ENCODE peak calls at places on chromosomes 3 and 15, in five cellular contexts. Z, R, W, D and O are unnamed samples.

GRCh38 chr15:96333194-96334016 is 2.9 kb downstream of the NR2F2 start:
- DNase-seq in Z (no peak), R (no peak), W (no peak), D (no peak), O (no peak)

GRCh38 chr3:184541886-184542562 is 19.6 kb upstream of the EPHB3 start:
- DNase-seq in Z (no peak), R (no peak), W (no peak), D (no peak), O (no peak)

GRCh38 chr3:33211444-33211843 is 7.2 kb downstream of the SUSD5 start:
- DNase-seq in Z (peak), R (no peak), W (no peak), D (no peak), O (peak)

GRCh38 chr15:70480196-70480856 is 283.0 kb downstream of the UACA start:
- DNase-seq in Z (no peak), R (no peak), W (no peak), D (no peak), O (no peak)

GRCh38 chr3:137121704-137122314 is 164.0 kb downstream of the IL20RB start:
- DNase-seq in Z (peak), R (peak), W (peak), D (peak), O (peak)

GRCh38 chr3:133535971-133536634 is 37.4 kb upstream of the CDV3 start:
- DNase-seq in Z (peak), R (peak), W (no peak), D (no peak), O (peak)

GRCh38 chr3:109018828-109019227 is 65.1 kb upstream of the GUCA1C start:
- DNase-seq in Z (peak), R (peak), W (no peak), D (no peak), O (no peak)

GRCh38 chr3:119794971-119795612 is 13.2 kb downstream of the NR1I2 start:
- DNase-seq in Z (peak), R (peak), W (no peak), D (peak), O (peak)

GRCh38 chr3:192819001-192819569 is 91.7 kb upstream of the FGF12 start:
- DNase-seq in Z (peak), R (no peak), W (peak), D (no peak), O (peak)

GRCh38 chr15:78684645-78685044 is 43.6 kb upstream of the CHRNB4 start:
- DNase-seq in Z (no peak), R (no peak), W (no peak), D (no peak), O (no peak)

DNA sequence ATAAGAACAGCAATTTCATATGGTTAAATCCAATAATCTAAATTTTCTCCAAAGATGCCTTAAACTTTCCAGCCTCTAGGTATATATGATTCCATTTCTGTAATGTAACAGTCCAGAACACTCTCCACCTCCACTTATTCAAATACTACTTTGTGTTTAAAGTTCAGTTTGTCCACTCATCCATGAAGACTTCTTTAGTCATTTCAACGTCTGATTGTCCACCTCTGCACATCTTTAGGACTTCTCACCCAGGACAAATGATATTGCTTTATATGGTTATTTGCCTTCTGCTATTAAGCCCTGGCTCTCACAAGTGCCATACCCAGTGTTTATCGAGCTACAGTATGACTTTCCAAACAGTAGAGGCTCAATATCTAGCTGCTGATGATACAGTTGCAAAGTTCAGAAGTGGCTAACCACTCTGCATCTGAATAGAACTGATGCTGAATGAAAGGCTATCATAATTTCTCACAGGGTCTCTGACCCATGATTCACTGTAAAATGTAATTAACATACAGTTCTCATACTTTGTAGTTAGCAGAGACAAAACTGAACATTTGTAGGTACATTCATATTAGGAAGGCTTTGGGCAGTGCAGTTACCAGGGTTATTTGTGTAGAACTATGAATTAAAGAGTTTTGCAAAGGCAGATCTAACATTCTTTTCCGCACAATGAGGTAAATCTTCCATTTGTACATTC is 93.7 kb upstream of the MBNL1 start:
- DNase-seq in Z (no peak), R (no peak), W (no peak), D (no peak), O (no peak)
- H3K4me2 ChIP-seq in Z (peak), R (no peak), W (no peak), D (no peak), O (no peak)

GRCh38 chr15:83569341-83569740 is 84.6 kb upstream of the ADAMTSL3 start:
- DNase-seq in Z (no peak), R (no peak), W (no peak), D (no peak), O (no peak)

GRCh38 chr15:83574345-83574744 is 79.6 kb upstream of the ADAMTSL3 start:
- DNase-seq in Z (no peak), R (no peak), W (no peak), D (no peak), O (no peak)

GRCh38 chr15:83570756-83571155 is 83.2 kb upstream of the ADAMTSL3 start:
- DNase-seq in Z (no peak), R (no peak), W (no peak), D (no peak), O (no peak)

GRCh38 chr15:83567318-83567717 is 86.6 kb upstream of the ADAMTSL3 start:
- DNase-seq in Z (no peak), R (no peak), W (peak), D (no peak), O (no peak)

GRCh38 chr15:83571820-83572707 is 81.9 kb upstream of the ADAMTSL3 start:
- DNase-seq in Z (peak), R (no peak), W (no peak), D (no peak), O (peak)
- TF ChIP-seq MYC in Z (no peak), R (no peak), W (no peak), D (no peak), O (no peak)

GRCh38 chr15:38307251-38307650 is 54.6 kb downstream of the SPRED1 start:
- DNase-seq in Z (no peak), R (no peak), W (no peak), D (no peak), O (no peak)

GRCh38 chr15:38308242-38308641 is 55.6 kb downstream of the SPRED1 start:
- DNase-seq in Z (no peak), R (no peak), W (no peak), D (no peak), O (no peak)

GRCh38 chr15:38312190-38312589 is 59.6 kb downstream of the SPRED1 start:
- DNase-seq in Z (no peak), R (no peak), W (no peak), D (no peak), O (no peak)

GRCh38 chr15:38304486-38304885 is 51.9 kb downstream of the SPRED1 start:
- DNase-seq in Z (no peak), R (no peak), W (no peak), D (no peak), O (no peak)

DNA sequence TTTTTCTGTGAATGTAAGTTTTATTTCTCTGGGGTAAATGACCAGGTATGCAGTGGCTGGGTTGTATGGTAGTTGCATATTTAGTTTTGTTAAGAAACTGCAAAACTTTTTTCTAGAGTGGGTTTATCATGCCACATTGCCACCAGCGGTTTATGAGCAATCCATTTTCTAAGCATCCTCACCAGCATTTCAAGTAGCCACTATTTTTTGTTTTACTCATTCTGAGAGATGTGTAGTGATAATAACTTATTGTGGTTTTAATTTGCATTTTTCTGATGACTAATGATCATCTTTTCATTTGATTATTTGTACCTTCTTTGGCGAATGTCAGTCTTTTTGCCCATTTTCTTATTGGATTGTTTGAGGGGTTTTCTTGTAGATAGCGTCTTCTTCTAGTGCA is 56.2 kb downstream of the SPRED1 start:
- DNase-seq in Z (no peak), R (no peak), W (peak), D (no peak), O (no peak)
- H3K4me2 ChIP-seq in Z (no peak), R (no peak), W (peak), D (no peak), O (no peak)

DNA sequence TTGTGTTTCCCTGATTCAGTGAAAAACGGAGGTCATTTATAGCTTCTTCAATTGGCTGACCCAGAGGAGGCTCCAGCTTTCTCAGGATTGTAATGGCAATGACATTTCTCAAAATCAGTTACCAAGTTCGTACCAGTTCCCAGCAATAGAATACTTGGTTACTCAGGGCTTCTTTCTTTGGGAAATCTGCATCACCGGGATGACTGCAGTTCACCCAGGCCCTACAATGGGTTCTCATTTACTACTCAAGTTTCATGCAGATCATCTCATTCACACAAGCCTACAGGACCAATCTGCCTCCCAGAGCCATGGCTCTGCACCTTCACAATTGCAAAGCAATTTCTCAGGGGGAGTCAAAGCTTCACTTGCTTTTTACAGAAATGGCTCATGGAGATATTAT is 109.6 kb downstream of the FHIT start:
- DNase-seq in Z (no peak), R (no peak), W (no peak), D (no peak), O (no peak)
- TF ChIP-seq MYC in Z (no peak), R (no peak), W (no peak), D (no peak), O (no peak)

DNA sequence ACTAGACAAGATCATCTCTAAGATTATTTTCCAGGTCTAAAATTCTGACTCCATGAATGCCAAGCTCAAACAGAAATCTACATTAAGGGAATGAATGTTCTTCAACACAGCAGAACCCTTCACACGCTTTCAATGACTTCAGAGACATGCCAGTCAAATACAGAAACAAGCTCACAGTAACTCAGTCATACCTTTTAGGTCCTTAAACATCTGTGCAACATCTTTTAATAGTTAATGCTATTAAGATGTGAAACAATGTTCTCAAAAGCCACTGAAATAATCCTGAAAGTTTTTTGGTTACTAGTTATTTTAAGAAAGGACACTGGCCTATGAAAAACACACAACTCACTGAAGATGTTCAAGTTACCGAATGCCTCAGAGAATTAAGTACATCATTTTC is 2.5 kb downstream of the DLG1 start:
- DNase-seq in Z (no peak), R (no peak), W (no peak), D (no peak), O (peak)
- H3K4me2 ChIP-seq in Z (peak), R (peak), W (peak), D (peak), O (peak)